ENCODE peak calls at places on chromosome 15, in eight cellular contexts. U is mesendoderm; H is RKO; S is T-helper 9 cell; P is T-cell; V is T-helper 2 cell; D is caudate nucleus; Z is CD8-positive, alpha-beta memory T cell. G is an unnamed sample.

GRCh38 chr15:31296304-31297220 is 30.1 kb upstream of the KLF13 start:
- DNase-seq in U (no peak), H (no peak), S (no peak), P (no peak), V (no peak), D (no peak), Z (no peak), G (no peak)

GRCh38 chr15:75104804-75105557 is 81.6 kb downstream of the PPCDC start:
- DNase-seq in U (peak), H (peak), S (no peak), P (no peak), V (no peak), D (no peak), Z (no peak), G (peak)

GRCh38 chr15:71447328-71448250 is 332.3 kb downstream of the THSD4 start:
- DNase-seq in U (peak), H (peak), S (no peak), P (no peak), V (no peak), D (no peak), Z (no peak), G (peak)

GRCh38 chr15:77060560-77060959 is 10.3 kb downstream of the TSPAN3 start:
- DNase-seq in U (no peak), H (no peak), S (no peak), P (no peak), V (no peak), D (no peak), Z (no peak), G (no peak)

GRCh38 chr15:75731248-75732100 is 18.8 kb upstream of the CSPG4 start:
- DNase-seq in U (peak), H (no peak), S (no peak), P (no peak), V (no peak), D (no peak), Z (no peak), G (no peak)

GRCh38 chr15:101613130-101614000 is 38.8 kb downstream of the TM2D3 start:
- DNase-seq in U (no peak), H (no peak), S (no peak), P (no peak), V (no peak), D (no peak), Z (no peak), G (peak)

GRCh38 chr15:40470423-40471104 is at the start of gene CHST14:
- DNase-seq in U (peak), H (peak), S (peak), P (peak), V (peak), D (peak), Z (peak), G (peak)

GRCh38 chr15:25556136-25556535 is 117.3 kb upstream of the UBE3A start:
- DNase-seq in U (no peak), H (no peak), S (no peak), P (no peak), V (no peak), D (no peak), Z (no peak), G (no peak)

GRCh38 chr15:78634251-78635145 is 6.5 kb downstream of the CHRNB4 start:
- DNase-seq in U (no peak), H (no peak), S (no peak), P (no peak), V (no peak), D (no peak), Z (no peak), G (no peak)

GRCh38 chr15:72033711-72034110 is 84.2 kb downstream of the MYO9A start:
- DNase-seq in U (no peak), H (no peak), S (no peak), P (no peak), V (no peak), D (no peak), Z (no peak), G (no peak)

GRCh38 chr15:26311710-26312236 is 448.6 kb upstream of the ATP10A start:
- DNase-seq in U (no peak), H (no peak), S (no peak), P (no peak), V (no peak), D (no peak), Z (no peak), G (no peak)

G was measured in Peyer's patch.